ENCODE peak calls at places on chromosomes 7 and 10, in seven cellular contexts. D is psoas muscle, C is mucosa of descending colon, G is AG04449, X is bronchial epithelial cell, Z is HT1080, N is foreskin melanocyte. S is an unnamed sample.

GRCh38 chr7:111752022-111752582 is 189.8 kb upstream of the IMMP2L start:
- DNase-seq in D (peak), C (peak), G (no peak), X (peak), Z (peak), N (peak), S (peak)

GRCh38 chr7:158611541-158611940 is 23.9 kb upstream of the PTPRN2 start:
- DNase-seq in D (no peak), C (no peak), G (no peak), X (no peak), Z (no peak), N (no peak), S (no peak)

GRCh38 chr10:119263966-119264621 is 56.7 kb downstream of the GRK5 start:
- DNase-seq in D (no peak), C (no peak), G (no peak), X (no peak), Z (no peak), N (no peak), S (no peak)

GRCh38 chr7:158614695-158615094 is 27.1 kb upstream of the PTPRN2 start:
- DNase-seq in D (no peak), C (no peak), G (peak), X (peak), Z (no peak), N (no peak), S (no peak)

GRCh38 chr7:107917770-107918651 is 27.0 kb downstream of the DLD start:
- DNase-seq in D (no peak), C (no peak), G (no peak), X (no peak), Z (no peak), N (no peak), S (no peak)

GRCh38 chr10:124005091-124005490 is 88.3 kb downstream of the CHST15 start:
- DNase-seq in D (no peak), C (no peak), G (no peak), X (no peak), Z (no peak), N (no peak), S (no peak)

GRCh38 chr10:68135922-68136718 is 26.8 kb downstream of the MYPN start:
- DNase-seq in D (no peak), C (no peak), G (peak), X (peak), Z (peak), N (peak), S (peak)

GRCh38 chr7:69599211-69599878 is 1.1 kb downstream of the AUTS2 start:
- DNase-seq in D (no peak), C (no peak), G (no peak), X (no peak), Z (no peak), N (no peak), S (no peak)

GRCh38 chr10:103859161-103860141 is 4.1 kb upstream of the SH3PXD2A start:
- DNase-seq in D (no peak), C (peak), G (no peak), X (peak), Z (peak), N (peak), S (peak)

GRCh38 chr10:11874568-11875182 is 51.5 kb downstream of the PROSER2 start:
- DNase-seq in D (peak), C (peak), G (no peak), X (peak), Z (no peak), N (peak), S (peak)

GRCh38 chr7:101740981-101741725 is 76.3 kb upstream of the CUX1 start:
- DNase-seq in D (no peak), C (no peak), G (no peak), X (no peak), Z (no peak), N (no peak), S (no peak)

GRCh38 chr10:24541239-24541753 is 182.4 kb downstream of the ARHGAP21 start:
- DNase-seq in D (no peak), C (no peak), G (no peak), X (peak), Z (no peak), N (no peak), S (peak)

GRCh38 chr10:62632071-62632809 is 172.3 kb upstream of the ADO start:
- DNase-seq in D (no peak), C (peak), G (no peak), X (peak), Z (peak), N (no peak), S (no peak)

GRCh38 chr7:25725483-25725882 is 426.5 kb upstream of the NFE2L3 start:
- DNase-seq in D (no peak), C (no peak), G (no peak), X (no peak), Z (no peak), N (no peak), S (no peak)

GRCh38 chr7:80453699-80454340 is 58.0 kb downstream of the GNAT3 start:
- DNase-seq in D (no peak), C (peak), G (no peak), X (peak), Z (peak), N (no peak), S (no peak)

GRCh38 chr10:111128331-111129167 is 51.7 kb downstream of the ADRA2A start:
- DNase-seq in D (peak), C (no peak), G (no peak), X (peak), Z (peak), N (no peak), S (no peak)

GRCh38 chr7:34158311-34158710 is 253.0 kb downstream of the BMPER start:
- DNase-seq in D (peak), C (no peak), G (no peak), X (no peak), Z (no peak), N (no peak), S (no peak)

GRCh38 chr7:104795086-104795485 is 218.9 kb upstream of the KMT2E start:
- DNase-seq in D (no peak), C (no peak), G (no peak), X (no peak), Z (no peak), N (peak), S (no peak)

GRCh38 chr7:45220846-45221245 is 63.3 kb downstream of the RAMP3 start:
- DNase-seq in D (no peak), C (no peak), G (no peak), X (no peak), Z (no peak), N (peak), S (no peak)

GRCh38 chr7:35839860-35840854 is 39.3 kb downstream of the SEPTIN7 start:
- DNase-seq in D (no peak), C (no peak), G (peak), X (peak), Z (peak), N (no peak), S (peak)

GRCh38 chr7:15600298-15600697 is 38.5 kb upstream of the AGMO start:
- DNase-seq in D (no peak), C (no peak), G (no peak), X (no peak), Z (no peak), N (no peak), S (no peak)

GRCh38 chr7:14639329-14639728 is 263.2 kb downstream of the DGKB start:
- DNase-seq in D (no peak), C (peak), G (no peak), X (peak), Z (no peak), N (no peak), S (no peak)

GRCh38 chr7:25968205-25968993 is 183.6 kb upstream of the NFE2L3 start:
- DNase-seq in D (no peak), C (no peak), G (no peak), X (no peak), Z (no peak), N (no peak), S (no peak)

GRCh38 chr10:24882047-24882698 is 70.2 kb downstream of the PRTFDC1 start:
- DNase-seq in D (no peak), C (peak), G (no peak), X (no peak), Z (no peak), N (peak), S (peak)

GRCh38 chr10:54402576-54402975 is 398.5 kb downstream of the PCDH15 start:
- DNase-seq in D (no peak), C (peak), G (no peak), X (peak), Z (peak), N (no peak), S (peak)

GRCh38 chr10:132889556-132889955 is 52.8 kb downstream of the CFAP46 start:
- DNase-seq in D (peak), C (no peak), G (no peak), X (no peak), Z (no peak), N (no peak), S (no peak)